ENCODE peak calls at places on chromosome 12, in ten cellular contexts. V is NCI-H2081, Q is Panc1, L is HT1080, R is iPS DF 6.9, W is cortex of kidney, U is T-helper 1 cell, D is COR-L47, I is vagina, O is IMR-90. Z is an unnamed sample.

GRCh38 chr12:89947437-89948265 is 239.0 kb upstream of the ATP2B1 start:
- DNase-seq in V (peak; percentile 76), Q (peak; percentile 38), L (peak; percentile 91), R (no peak), W (no peak), U (no peak), D (no peak), I (no peak), O (peak; percentile 95), Z (peak; percentile 75)

GRCh38 chr12:26704684-26705475 is 128.1 kb downstream of the ITPR2 start:
- DNase-seq in V (no peak), Q (no peak), L (no peak), R (no peak), W (no peak), U (no peak), D (no peak), I (no peak), O (peak; percentile 47), Z (no peak)

GRCh38 chr12:18373176-18373575 is 111.9 kb downstream of the PIK3C2G start:
- DNase-seq in V (no peak), Q (no peak), L (no peak), R (no peak), W (no peak), U (no peak), D (no peak), I (no peak), O (no peak), Z (peak; percentile 88)

GRCh38 chr12:49296836-49297694 is 2.1 kb downstream of the PRPH start:
- DNase-seq in V (peak; percentile 54), Q (no peak), L (no peak), R (no peak), W (no peak), U (peak; percentile 16), D (peak; percentile 76), I (no peak), O (no peak), Z (no peak)

GRCh38 chr12:83573676-83574075 is 887.0 kb downstream of the TMTC2 start:
- DNase-seq in V (no peak), Q (no peak), L (peak; percentile 90), R (no peak), W (no peak), U (no peak), D (no peak), I (no peak), O (no peak), Z (no peak)

GRCh38 chr12:16587110-16587453 is 18.9 kb downstream of the LMO3 start:
- DNase-seq in V (peak; percentile 65), Q (no peak), L (no peak), R (no peak), W (no peak), U (no peak), D (no peak), I (no peak), O (no peak), Z (no peak)

GRCh38 chr12:95337176-95337575 is 119.6 kb downstream of the VEZT start:
- DNase-seq in V (no peak), Q (no peak), L (no peak), R (no peak), W (no peak), U (no peak), D (no peak), I (no peak), O (peak; percentile 12), Z (no peak)

GRCh38 chr12:59164226-59164625 is 243.9 kb upstream of the LRIG3 start:
- DNase-seq in V (no peak), Q (no peak), L (no peak), R (no peak), W (no peak), U (no peak), D (no peak), I (no peak), O (no peak), Z (no peak)

GRCh38 chr12:126627596-126627995 is 1562.4 kb downstream of the AACS start:
- DNase-seq in V (peak; percentile 91), Q (no peak), L (no peak), R (no peak), W (no peak), U (no peak), D (no peak), I (no peak), O (no peak), Z (no peak)

GRCh38 chr12:80702889-80703605 is 4.4 kb upstream of the MYF6 start:
- DNase-seq in V (peak; percentile 29), Q (no peak), L (peak; percentile 38), R (no peak), W (no peak), U (no peak), D (peak; percentile 47), I (no peak), O (peak; percentile 77), Z (no peak)

GRCh38 chr12:96466939-96467751 is 22.2 kb upstream of the CFAP54 start:
- DNase-seq in V (no peak), Q (no peak), L (peak; percentile 57), R (no peak), W (no peak), U (no peak), D (no peak), I (no peak), O (peak; percentile 71), Z (no peak)

GRCh38 chr12:46387697-46388096 is 15.1 kb upstream of the SLC38A2 start:
- DNase-seq in V (no peak), Q (no peak), L (no peak), R (no peak), W (no peak), U (no peak), D (no peak), I (no peak), O (no peak), Z (no peak)

GRCh38 chr12:48810817-48811453 is 7.4 kb upstream of the CACNB3 start:
- DNase-seq in V (no peak), Q (no peak), L (peak; percentile 42), R (no peak), W (no peak), U (no peak), D (no peak), I (no peak), O (peak; percentile 98), Z (no peak)

GRCh38 chr12:108457006-108457733 is 57.9 kb upstream of the FICD start:
- DNase-seq in V (peak; percentile 56), Q (peak; percentile 7), L (peak; percentile 42), R (peak; percentile 63), W (no peak), U (no peak), D (peak; percentile 65), I (no peak), O (peak; percentile 34), Z (no peak)

GRCh38 chr12:47547077-47547476 is 158.8 kb downstream of the RPAP3 start:
- DNase-seq in V (peak; percentile 29), Q (no peak), L (peak; percentile 40), R (no peak), W (no peak), U (no peak), D (no peak), I (no peak), O (peak; percentile 69), Z (no peak)

GRCh38 chr12:6267007-6267721 is 43.3 kb upstream of the PLEKHG6 start:
- DNase-seq in V (no peak), Q (no peak), L (no peak), R (no peak), W (no peak), U (no peak), D (no peak), I (no peak), O (peak; percentile 75), Z (no peak)

GRCh38 chr12:123531091-123531490 is 2.4 kb downstream of the RILPL1 start:
- DNase-seq in V (no peak), Q (no peak), L (no peak), R (no peak), W (no peak), U (no peak), D (no peak), I (no peak), O (no peak), Z (no peak)

GRCh38 chr12:13342971-13343370 is 146.4 kb downstream of the EMP1 start:
- DNase-seq in V (no peak), Q (no peak), L (peak; percentile 64), R (no peak), W (no peak), U (no peak), D (no peak), I (no peak), O (no peak), Z (no peak)

GRCh38 chr12:90235642-90236041 is 527.0 kb upstream of the ATP2B1 start:
- DNase-seq in V (no peak), Q (no peak), L (peak; percentile 17), R (no peak), W (no peak), U (no peak), D (no peak), I (no peak), O (no peak), Z (no peak)

GRCh38 chr12:47312794-47313426 is 233.2 kb upstream of the AMIGO2 start:
- DNase-seq in V (no peak), Q (no peak), L (no peak), R (no peak), W (no peak), U (no peak), D (no peak), I (no peak), O (no peak), Z (no peak)

GRCh38 chr12:110224379-110225304 is 56.4 kb upstream of the ATP2A2 start:
- DNase-seq in V (peak; percentile 41), Q (no peak), L (peak; percentile 67), R (no peak), W (no peak), U (no peak), D (peak; percentile 2), I (no peak), O (peak; percentile 89), Z (peak; percentile 52)

GRCh38 chr12:78210894-78211302 is 380.2 kb downstream of the NAV3 start:
- DNase-seq in V (peak; percentile 30), Q (no peak), L (peak; percentile 83), R (no peak), W (no peak), U (no peak), D (no peak), I (no peak), O (peak; percentile 81), Z (no peak)

GRCh38 chr12:10669533-10669932 is 4.3 kb downstream of the STYK1 start:
- DNase-seq in V (no peak), Q (no peak), L (no peak), R (no peak), W (no peak), U (no peak), D (no peak), I (no peak), O (no peak), Z (no peak)

GRCh38 chr12:53236443-53237111 is 4.6 kb upstream of the RARG start:
- DNase-seq in V (no peak), Q (no peak), L (no peak), R (no peak), W (no peak), U (peak; percentile 51), D (no peak), I (no peak), O (no peak), Z (no peak)

GRCh38 chr12:112905451-112906089 is 1.2 kb upstream of the OAS1 start:
- DNase-seq in V (no peak), Q (no peak), L (no peak), R (no peak), W (no peak), U (no peak), D (no peak), I (peak; percentile 56), O (no peak), Z (no peak)

GRCh38 chr12:68963456-68963859 is 30.5 kb upstream of the CPM start:
- DNase-seq in V (no peak), Q (no peak), L (no peak), R (no peak), W (no peak), U (no peak), D (no peak), I (no peak), O (no peak), Z (no peak)

GRCh38 chr12:94272280-94272679 is 123.9 kb downstream of the PLXNC1 start:
- DNase-seq in V (no peak), Q (no peak), L (no peak), R (no peak), W (no peak), U (no peak), D (no peak), I (no peak), O (no peak), Z (no peak)

GRCh38 chr12:113931517-113931916 is 34.6 kb downstream of the RBM19 start:
- DNase-seq in V (no peak), Q (no peak), L (no peak), R (no peak), W (no peak), U (no peak), D (no peak), I (no peak), O (no peak), Z (no peak)